ENCODE peak calls at places on chromosomes 2 and 18, in ten cellular contexts. One of them, this sample, is unnamed.

GRCh38 chr2:128817171-128817570 is 498.5 kb upstream of the HS6ST1 start:
- DNase-seq in stimulated activated CD4-positive, alpha-beta T cell treated with anti-CD3 and anti-CD28 coated beads, Interleukin-15, amount 100 ng/mL, for 24 hours: no peak
- DNase-seq in fibroblast of pulmonary artery: no peak
- DNase-seq in mammary epithelial cell: no peak
- DNase-seq in breast epithelium: no peak
- DNase-seq in activated CD4-positive, alpha-beta T cell treated with anti-CD3 and anti-CD28 coated beads for 48 hours: no peak
- DNase-seq in AG10803: no peak
- DNase-seq in left kidney: peak
- DNase-seq in pons: no peak
- DNase-seq in nucleus accumbens: no peak
- DNase-seq in this sample: no peak

GRCh38 chr2:192960945-192961344 is 766.2 kb upstream of the TMEFF2 start:
- DNase-seq in stimulated activated CD4-positive, alpha-beta T cell treated with anti-CD3 and anti-CD28 coated beads, Interleukin-15, amount 100 ng/mL, for 24 hours: no peak
- DNase-seq in fibroblast of pulmonary artery: no peak
- DNase-seq in mammary epithelial cell: peak
- DNase-seq in breast epithelium: no peak
- DNase-seq in activated CD4-positive, alpha-beta T cell treated with anti-CD3 and anti-CD28 coated beads for 48 hours: no peak
- DNase-seq in AG10803: no peak
- DNase-seq in left kidney: no peak
- DNase-seq in pons: no peak
- DNase-seq in nucleus accumbens: no peak
- DNase-seq in this sample: no peak

GRCh38 chr2:174522553-174522952 is 35.7 kb upstream of the GPR155 start:
- DNase-seq in stimulated activated CD4-positive, alpha-beta T cell treated with anti-CD3 and anti-CD28 coated beads, Interleukin-15, amount 100 ng/mL, for 24 hours: no peak
- DNase-seq in fibroblast of pulmonary artery: peak
- DNase-seq in mammary epithelial cell: no peak
- DNase-seq in breast epithelium: no peak
- DNase-seq in activated CD4-positive, alpha-beta T cell treated with anti-CD3 and anti-CD28 coated beads for 48 hours: no peak
- DNase-seq in AG10803: peak
- DNase-seq in left kidney: no peak
- DNase-seq in pons: peak
- DNase-seq in nucleus accumbens: peak
- DNase-seq in this sample: no peak

GRCh38 chr2:37324786-37325624 is at the start of gene PRKD3:
- DNase-seq in stimulated activated CD4-positive, alpha-beta T cell treated with anti-CD3 and anti-CD28 coated beads, Interleukin-15, amount 100 ng/mL, for 24 hours: peak
- DNase-seq in fibroblast of pulmonary artery: peak
- DNase-seq in mammary epithelial cell: peak
- DNase-seq in breast epithelium: no peak
- DNase-seq in activated CD4-positive, alpha-beta T cell treated with anti-CD3 and anti-CD28 coated beads for 48 hours: peak
- DNase-seq in AG10803: peak
- DNase-seq in left kidney: no peak
- DNase-seq in pons: peak
- DNase-seq in nucleus accumbens: no peak
- DNase-seq in this sample: peak

GRCh38 chr2:30730736-30731135 is 76.5 kb downstream of the CAPN13 start:
- DNase-seq in stimulated activated CD4-positive, alpha-beta T cell treated with anti-CD3 and anti-CD28 coated beads, Interleukin-15, amount 100 ng/mL, for 24 hours: no peak
- DNase-seq in fibroblast of pulmonary artery: no peak
- DNase-seq in mammary epithelial cell: no peak
- DNase-seq in breast epithelium: no peak
- DNase-seq in activated CD4-positive, alpha-beta T cell treated with anti-CD3 and anti-CD28 coated beads for 48 hours: no peak
- DNase-seq in AG10803: no peak
- DNase-seq in left kidney: no peak
- DNase-seq in pons: no peak
- DNase-seq in nucleus accumbens: no peak
- DNase-seq in this sample: no peak

GRCh38 chr18:8766576-8767253 is 61.4 kb downstream of the MTCL1 start:
- DNase-seq in stimulated activated CD4-positive, alpha-beta T cell treated with anti-CD3 and anti-CD28 coated beads, Interleukin-15, amount 100 ng/mL, for 24 hours: no peak
- DNase-seq in fibroblast of pulmonary artery: no peak
- DNase-seq in mammary epithelial cell: no peak
- DNase-seq in breast epithelium: no peak
- DNase-seq in activated CD4-positive, alpha-beta T cell treated with anti-CD3 and anti-CD28 coated beads for 48 hours: no peak
- DNase-seq in AG10803: no peak
- DNase-seq in left kidney: peak
- DNase-seq in pons: no peak
- DNase-seq in nucleus accumbens: no peak
- DNase-seq in this sample: no peak

GRCh38 chr2:190911813-190912212 is 31.2 kb downstream of the GLS start:
- DNase-seq in stimulated activated CD4-positive, alpha-beta T cell treated with anti-CD3 and anti-CD28 coated beads, Interleukin-15, amount 100 ng/mL, for 24 hours: no peak
- DNase-seq in fibroblast of pulmonary artery: no peak
- DNase-seq in mammary epithelial cell: no peak
- DNase-seq in breast epithelium: no peak
- DNase-seq in activated CD4-positive, alpha-beta T cell treated with anti-CD3 and anti-CD28 coated beads for 48 hours: peak
- DNase-seq in AG10803: no peak
- DNase-seq in left kidney: peak
- DNase-seq in pons: no peak
- DNase-seq in nucleus accumbens: no peak
- DNase-seq in this sample: no peak

GRCh38 chr18:48408111-48408726 is 964 bp downstream of the ZBTB7C start:
- DNase-seq in stimulated activated CD4-positive, alpha-beta T cell treated with anti-CD3 and anti-CD28 coated beads, Interleukin-15, amount 100 ng/mL, for 24 hours: peak
- DNase-seq in fibroblast of pulmonary artery: no peak
- DNase-seq in mammary epithelial cell: no peak
- DNase-seq in breast epithelium: no peak
- DNase-seq in activated CD4-positive, alpha-beta T cell treated with anti-CD3 and anti-CD28 coated beads for 48 hours: peak
- DNase-seq in AG10803: no peak
- DNase-seq in left kidney: peak
- DNase-seq in pons: no peak
- DNase-seq in nucleus accumbens: no peak
- DNase-seq in this sample: no peak

GRCh38 chr2:186477782-186478181 is 8.3 kb upstream of the ZC3H15 start:
- DNase-seq in stimulated activated CD4-positive, alpha-beta T cell treated with anti-CD3 and anti-CD28 coated beads, Interleukin-15, amount 100 ng/mL, for 24 hours: no peak
- DNase-seq in fibroblast of pulmonary artery: no peak
- DNase-seq in mammary epithelial cell: no peak
- DNase-seq in breast epithelium: no peak
- DNase-seq in activated CD4-positive, alpha-beta T cell treated with anti-CD3 and anti-CD28 coated beads for 48 hours: no peak
- DNase-seq in AG10803: no peak
- DNase-seq in left kidney: no peak
- DNase-seq in pons: no peak
- DNase-seq in nucleus accumbens: no peak
- DNase-seq in this sample: no peak

GRCh38 chr2:237283136-237283928 is 130.6 kb downstream of the COL6A3 start:
- DNase-seq in stimulated activated CD4-positive, alpha-beta T cell treated with anti-CD3 and anti-CD28 coated beads, Interleukin-15, amount 100 ng/mL, for 24 hours: no peak
- DNase-seq in fibroblast of pulmonary artery: no peak
- DNase-seq in mammary epithelial cell: no peak
- DNase-seq in breast epithelium: no peak
- DNase-seq in activated CD4-positive, alpha-beta T cell treated with anti-CD3 and anti-CD28 coated beads for 48 hours: no peak
- DNase-seq in AG10803: peak
- DNase-seq in left kidney: no peak
- DNase-seq in pons: no peak
- DNase-seq in nucleus accumbens: no peak
- DNase-seq in this sample: no peak

GRCh38 chr2:127877136-127877535 is 8.6 kb downstream of the AMMECR1L start:
- DNase-seq in stimulated activated CD4-positive, alpha-beta T cell treated with anti-CD3 and anti-CD28 coated beads, Interleukin-15, amount 100 ng/mL, for 24 hours: no peak
- DNase-seq in fibroblast of pulmonary artery: no peak
- DNase-seq in mammary epithelial cell: no peak
- DNase-seq in breast epithelium: no peak
- DNase-seq in activated CD4-positive, alpha-beta T cell treated with anti-CD3 and anti-CD28 coated beads for 48 hours: no peak
- DNase-seq in AG10803: no peak
- DNase-seq in left kidney: no peak
- DNase-seq in pons: no peak
- DNase-seq in nucleus accumbens: no peak
- DNase-seq in this sample: no peak

GRCh38 chr2:75612108-75612861 is 34.3 kb upstream of the MRPL19 start:
- DNase-seq in stimulated activated CD4-positive, alpha-beta T cell treated with anti-CD3 and anti-CD28 coated beads, Interleukin-15, amount 100 ng/mL, for 24 hours: no peak
- DNase-seq in fibroblast of pulmonary artery: no peak
- DNase-seq in mammary epithelial cell: no peak
- DNase-seq in breast epithelium: no peak
- DNase-seq in activated CD4-positive, alpha-beta T cell treated with anti-CD3 and anti-CD28 coated beads for 48 hours: no peak
- DNase-seq in AG10803: no peak
- DNase-seq in left kidney: no peak
- DNase-seq in pons: peak
- DNase-seq in nucleus accumbens: no peak
- DNase-seq in this sample: no peak

GRCh38 chr18:13302611-13303267 is 84.2 kb downstream of the LDLRAD4 start:
- DNase-seq in stimulated activated CD4-positive, alpha-beta T cell treated with anti-CD3 and anti-CD28 coated beads, Interleukin-15, amount 100 ng/mL, for 24 hours: no peak
- DNase-seq in fibroblast of pulmonary artery: no peak
- DNase-seq in mammary epithelial cell: no peak
- DNase-seq in breast epithelium: no peak
- DNase-seq in activated CD4-positive, alpha-beta T cell treated with anti-CD3 and anti-CD28 coated beads for 48 hours: no peak
- DNase-seq in AG10803: no peak
- DNase-seq in left kidney: peak
- DNase-seq in pons: peak
- DNase-seq in nucleus accumbens: no peak
- DNase-seq in this sample: no peak

GRCh38 chr18:36977121-36977520 is 148.2 kb downstream of the KIAA1328 start:
- DNase-seq in stimulated activated CD4-positive, alpha-beta T cell treated with anti-CD3 and anti-CD28 coated beads, Interleukin-15, amount 100 ng/mL, for 24 hours: no peak
- DNase-seq in fibroblast of pulmonary artery: no peak
- DNase-seq in mammary epithelial cell: no peak
- DNase-seq in breast epithelium: no peak
- DNase-seq in activated CD4-positive, alpha-beta T cell treated with anti-CD3 and anti-CD28 coated beads for 48 hours: no peak
- DNase-seq in AG10803: no peak
- DNase-seq in left kidney: peak
- DNase-seq in pons: no peak
- DNase-seq in nucleus accumbens: no peak
- DNase-seq in this sample: no peak

GRCh38 chr2:164906947-164907346 is 48.4 kb downstream of the SLC38A11 start:
- DNase-seq in stimulated activated CD4-positive, alpha-beta T cell treated with anti-CD3 and anti-CD28 coated beads, Interleukin-15, amount 100 ng/mL, for 24 hours: no peak
- DNase-seq in fibroblast of pulmonary artery: no peak
- DNase-seq in mammary epithelial cell: no peak
- DNase-seq in breast epithelium: no peak
- DNase-seq in activated CD4-positive, alpha-beta T cell treated with anti-CD3 and anti-CD28 coated beads for 48 hours: no peak
- DNase-seq in AG10803: no peak
- DNase-seq in left kidney: no peak
- DNase-seq in pons: no peak
- DNase-seq in nucleus accumbens: no peak
- DNase-seq in this sample: no peak

GRCh38 chr2:73896362-73897239 is 3.8 kb downstream of the ACTG2 start:
- DNase-seq in stimulated activated CD4-positive, alpha-beta T cell treated with anti-CD3 and anti-CD28 coated beads, Interleukin-15, amount 100 ng/mL, for 24 hours: peak
- DNase-seq in fibroblast of pulmonary artery: peak
- DNase-seq in mammary epithelial cell: no peak
- DNase-seq in breast epithelium: no peak
- DNase-seq in activated CD4-positive, alpha-beta T cell treated with anti-CD3 and anti-CD28 coated beads for 48 hours: peak
- DNase-seq in AG10803: peak
- DNase-seq in left kidney: no peak
- DNase-seq in pons: peak
- DNase-seq in nucleus accumbens: no peak
- DNase-seq in this sample: no peak

GRCh38 chr18:62610509-62611394 is 87.9 kb downstream of the ZCCHC2 start:
- DNase-seq in stimulated activated CD4-positive, alpha-beta T cell treated with anti-CD3 and anti-CD28 coated beads, Interleukin-15, amount 100 ng/mL, for 24 hours: no peak
- DNase-seq in fibroblast of pulmonary artery: no peak
- DNase-seq in mammary epithelial cell: no peak
- DNase-seq in breast epithelium: no peak
- DNase-seq in activated CD4-positive, alpha-beta T cell treated with anti-CD3 and anti-CD28 coated beads for 48 hours: no peak
- DNase-seq in AG10803: no peak
- DNase-seq in left kidney: peak
- DNase-seq in pons: peak
- DNase-seq in nucleus accumbens: no peak
- DNase-seq in this sample: no peak

GRCh38 chr2:196840171-196840570 is 31.0 kb upstream of the C2orf66 start:
- DNase-seq in stimulated activated CD4-positive, alpha-beta T cell treated with anti-CD3 and anti-CD28 coated beads, Interleukin-15, amount 100 ng/mL, for 24 hours: no peak
- DNase-seq in fibroblast of pulmonary artery: no peak
- DNase-seq in mammary epithelial cell: no peak
- DNase-seq in breast epithelium: no peak
- DNase-seq in activated CD4-positive, alpha-beta T cell treated with anti-CD3 and anti-CD28 coated beads for 48 hours: no peak
- DNase-seq in AG10803: peak
- DNase-seq in left kidney: no peak
- DNase-seq in pons: no peak
- DNase-seq in nucleus accumbens: no peak
- DNase-seq in this sample: no peak

GRCh38 chr2:114008720-114009119 is 118.8 kb downstream of the ACTR3 start:
- DNase-seq in stimulated activated CD4-positive, alpha-beta T cell treated with anti-CD3 and anti-CD28 coated beads, Interleukin-15, amount 100 ng/mL, for 24 hours: no peak
- DNase-seq in fibroblast of pulmonary artery: no peak
- DNase-seq in mammary epithelial cell: no peak
- DNase-seq in breast epithelium: no peak
- DNase-seq in activated CD4-positive, alpha-beta T cell treated with anti-CD3 and anti-CD28 coated beads for 48 hours: no peak
- DNase-seq in AG10803: no peak
- DNase-seq in left kidney: no peak
- DNase-seq in pons: no peak
- DNase-seq in nucleus accumbens: no peak
- DNase-seq in this sample: no peak

GRCh38 chr2:174121178-174121577 is 127.2 kb downstream of the OLA1 start:
- DNase-seq in stimulated activated CD4-positive, alpha-beta T cell treated with anti-CD3 and anti-CD28 coated beads, Interleukin-15, amount 100 ng/mL, for 24 hours: no peak
- DNase-seq in fibroblast of pulmonary artery: no peak
- DNase-seq in mammary epithelial cell: peak
- DNase-seq in breast epithelium: no peak
- DNase-seq in activated CD4-positive, alpha-beta T cell treated with anti-CD3 and anti-CD28 coated beads for 48 hours: no peak
- DNase-seq in AG10803: no peak
- DNase-seq in left kidney: no peak
- DNase-seq in pons: no peak
- DNase-seq in nucleus accumbens: no peak
- DNase-seq in this sample: no peak

GRCh38 chr2:105796791-105797190 is 52.1 kb downstream of the NCK2 start:
- DNase-seq in stimulated activated CD4-positive, alpha-beta T cell treated with anti-CD3 and anti-CD28 coated beads, Interleukin-15, amount 100 ng/mL, for 24 hours: no peak
- DNase-seq in fibroblast of pulmonary artery: no peak
- DNase-seq in mammary epithelial cell: peak
- DNase-seq in breast epithelium: no peak
- DNase-seq in activated CD4-positive, alpha-beta T cell treated with anti-CD3 and anti-CD28 coated beads for 48 hours: no peak
- DNase-seq in AG10803: peak
- DNase-seq in left kidney: no peak
- DNase-seq in pons: no peak
- DNase-seq in nucleus accumbens: no peak
- DNase-seq in this sample: no peak

GRCh38 chr2:178072383-178073301 is at the start of gene PDE11A:
- DNase-seq in stimulated activated CD4-positive, alpha-beta T cell treated with anti-CD3 and anti-CD28 coated beads, Interleukin-15, amount 100 ng/mL, for 24 hours: peak
- DNase-seq in fibroblast of pulmonary artery: peak
- DNase-seq in mammary epithelial cell: peak
- DNase-seq in breast epithelium: peak
- DNase-seq in activated CD4-positive, alpha-beta T cell treated with anti-CD3 and anti-CD28 coated beads for 48 hours: peak
- DNase-seq in AG10803: peak
- DNase-seq in left kidney: peak
- DNase-seq in pons: no peak
- DNase-seq in nucleus accumbens: no peak
- DNase-seq in this sample: peak

GRCh38 chr2:227415538-227416424 is 28.0 kb upstream of the SCYGR1 start:
- DNase-seq in stimulated activated CD4-positive, alpha-beta T cell treated with anti-CD3 and anti-CD28 coated beads, Interleukin-15, amount 100 ng/mL, for 24 hours: peak
- DNase-seq in fibroblast of pulmonary artery: peak
- DNase-seq in mammary epithelial cell: peak
- DNase-seq in breast epithelium: no peak
- DNase-seq in activated CD4-positive, alpha-beta T cell treated with anti-CD3 and anti-CD28 coated beads for 48 hours: no peak
- DNase-seq in AG10803: peak
- DNase-seq in left kidney: peak
- DNase-seq in pons: peak
- DNase-seq in nucleus accumbens: no peak
- DNase-seq in this sample: no peak

GRCh38 chr18:49123431-49123830 is 172.7 kb upstream of the SMAD7 start:
- DNase-seq in stimulated activated CD4-positive, alpha-beta T cell treated with anti-CD3 and anti-CD28 coated beads, Interleukin-15, amount 100 ng/mL, for 24 hours: no peak
- DNase-seq in fibroblast of pulmonary artery: no peak
- DNase-seq in mammary epithelial cell: no peak
- DNase-seq in breast epithelium: no peak
- DNase-seq in activated CD4-positive, alpha-beta T cell treated with anti-CD3 and anti-CD28 coated beads for 48 hours: no peak
- DNase-seq in AG10803: no peak
- DNase-seq in left kidney: no peak
- DNase-seq in pons: no peak
- DNase-seq in nucleus accumbens: no peak
- DNase-seq in this sample: no peak

GRCh38 chr18:13112982-13113381 is 105.6 kb upstream of the LDLRAD4 start:
- DNase-seq in stimulated activated CD4-positive, alpha-beta T cell treated with anti-CD3 and anti-CD28 coated beads, Interleukin-15, amount 100 ng/mL, for 24 hours: no peak
- DNase-seq in fibroblast of pulmonary artery: peak
- DNase-seq in mammary epithelial cell: peak
- DNase-seq in breast epithelium: no peak
- DNase-seq in activated CD4-positive, alpha-beta T cell treated with anti-CD3 and anti-CD28 coated beads for 48 hours: no peak
- DNase-seq in AG10803: peak
- DNase-seq in left kidney: peak
- DNase-seq in pons: peak
- DNase-seq in nucleus accumbens: peak
- DNase-seq in this sample: peak

GRCh38 chr2:128543646-128544045 is 225.0 kb upstream of the HS6ST1 start:
- DNase-seq in stimulated activated CD4-positive, alpha-beta T cell treated with anti-CD3 and anti-CD28 coated beads, Interleukin-15, amount 100 ng/mL, for 24 hours: no peak
- DNase-seq in fibroblast of pulmonary artery: no peak
- DNase-seq in mammary epithelial cell: no peak
- DNase-seq in breast epithelium: no peak
- DNase-seq in activated CD4-positive, alpha-beta T cell treated with anti-CD3 and anti-CD28 coated beads for 48 hours: no peak
- DNase-seq in AG10803: no peak
- DNase-seq in left kidney: peak
- DNase-seq in pons: no peak
- DNase-seq in nucleus accumbens: no peak
- DNase-seq in this sample: no peak

GRCh38 chr2:239720411-239721365 is 304.5 kb downstream of the NDUFA10 start:
- DNase-seq in stimulated activated CD4-positive, alpha-beta T cell treated with anti-CD3 and anti-CD28 coated beads, Interleukin-15, amount 100 ng/mL, for 24 hours: no peak
- DNase-seq in fibroblast of pulmonary artery: no peak
- DNase-seq in mammary epithelial cell: no peak
- DNase-seq in breast epithelium: peak
- DNase-seq in activated CD4-positive, alpha-beta T cell treated with anti-CD3 and anti-CD28 coated beads for 48 hours: no peak
- DNase-seq in AG10803: no peak
- DNase-seq in left kidney: no peak
- DNase-seq in pons: no peak
- DNase-seq in nucleus accumbens: no peak
- DNase-seq in this sample: peak

This sample was measured in left lobe of liver.